ENCODE peak calls at places on chromosome 7, in ten cellular contexts. V, H, E, T, B, R, S, K, U and I are unnamed samples.

GRCh38 chr7:122532406-122533269 is 166.3 kb downstream of the RNF133 start:
- DNase-seq in V (peak; percentile 12), H (no peak), E (no peak), T (no peak), B (no peak), R (no peak), S (no peak), K (no peak), U (no peak), I (peak; percentile 32)

GRCh38 chr7:28706607-28707006 is 251.5 kb downstream of the TRIL start:
- DNase-seq in V (no peak), H (no peak), E (no peak), T (no peak), B (no peak), R (no peak), S (no peak), K (no peak), U (no peak), I (no peak)

GRCh38 chr7:105773030-105773460 is 103.4 kb downstream of the ATXN7L1 start:
- DNase-seq in V (no peak), H (no peak), E (no peak), T (no peak), B (no peak), R (no peak), S (no peak), K (no peak), U (no peak), I (no peak)

GRCh38 chr7:105621617-105622016 is 40.3 kb upstream of the EFCAB10 start:
- DNase-seq in V (no peak), H (peak; percentile 85), E (peak; percentile 58), T (no peak), B (no peak), R (no peak), S (peak; percentile 37), K (no peak), U (no peak), I (peak; percentile 33)

GRCh38 chr7:110623436-110623835 is 467.5 kb upstream of the LRRN3 start:
- DNase-seq in V (no peak), H (no peak), E (no peak), T (no peak), B (no peak), R (no peak), S (no peak), K (no peak), U (no peak), I (no peak)

GRCh38 chr7:96014617-96015016 is 242.3 kb downstream of the DYNC1I1 start:
- DNase-seq in V (no peak), H (no peak), E (no peak), T (no peak), B (no peak), R (no peak), S (no peak), K (no peak), U (no peak), I (no peak)

GRCh38 chr7:1675673-1676549 is 5.8 kb downstream of the ELFN1 start:
- DNase-seq in V (no peak), H (peak; percentile 80), E (no peak), T (peak; percentile 2), B (no peak), R (no peak), S (no peak), K (no peak), U (no peak), I (no peak)

GRCh38 chr7:71244023-71244422 is 112.1 kb downstream of the GALNT17 start:
- DNase-seq in V (no peak), H (no peak), E (no peak), T (no peak), B (no peak), R (no peak), S (no peak), K (no peak), U (no peak), I (no peak)

GRCh38 chr7:92834661-92835139 is 1.7 kb downstream of the CDK6 start:
- DNase-seq in V (peak; percentile 18), H (no peak), E (peak; percentile 20), T (no peak), B (no peak), R (no peak), S (no peak), K (no peak), U (no peak), I (no peak)

GRCh38 chr7:375491-375821 is 85.5 kb downstream of the FOXL3 start:
- DNase-seq in V (no peak), H (peak; percentile 79), E (no peak), T (no peak), B (no peak), R (peak; percentile 0), S (no peak), K (no peak), U (no peak), I (no peak)

GRCh38 chr7:5491251-5492044 is 67.8 kb upstream of the TNRC18 start:
- DNase-seq in V (no peak), H (no peak), E (peak; percentile 50), T (no peak), B (no peak), R (no peak), S (no peak), K (no peak), U (no peak), I (no peak)

GRCh38 chr7:120813089-120813488 is 44.9 kb downstream of the TSPAN12 start:
- DNase-seq in V (no peak), H (no peak), E (no peak), T (no peak), B (no peak), R (no peak), S (no peak), K (no peak), U (no peak), I (no peak)

GRCh38 chr7:38335123-38335489 is 61.7 kb upstream of the TARP start:
- DNase-seq in V (no peak), H (no peak), E (no peak), T (no peak), B (no peak), R (no peak), S (no peak), K (no peak), U (no peak), I (no peak)

GRCh38 chr7:69597278-69598076 is 798 bp upstream of the AUTS2 start:
- DNase-seq in V (peak; percentile 4), H (peak; percentile 85), E (peak; percentile 57), T (no peak), B (no peak), R (no peak), S (no peak), K (peak; percentile 48), U (no peak), I (no peak)

GRCh38 chr7:127844707-127845331 is 186.4 kb downstream of the LRRC4 start:
- DNase-seq in V (peak; percentile 75), H (no peak), E (peak; percentile 18), T (no peak), B (no peak), R (no peak), S (no peak), K (no peak), U (no peak), I (peak; percentile 59)

GRCh38 chr7:29146888-29147609 is 712 bp upstream of the CPVL start:
- DNase-seq in V (no peak), H (no peak), E (peak; percentile 23), T (no peak), B (no peak), R (no peak), S (no peak), K (no peak), U (no peak), I (peak; percentile 6)

GRCh38 chr7:151795168-151795754 is 81.7 kb downstream of the PRKAG2 start:
- DNase-seq in V (peak; percentile 18), H (peak; percentile 72), E (no peak), T (peak; percentile 32), B (no peak), R (peak; percentile 76), S (no peak), K (no peak), U (peak; percentile 10), I (no peak)

GRCh38 chr7:38027884-38028455 is 107.5 kb downstream of the EPDR1 start:
- DNase-seq in V (no peak), H (no peak), E (no peak), T (no peak), B (no peak), R (no peak), S (no peak), K (no peak), U (no peak), I (peak; percentile 27)

GRCh38 chr7:129295015-129295423 is 70.2 kb downstream of the AHCYL2 start:
- DNase-seq in V (peak; percentile 84), H (no peak), E (no peak), T (no peak), B (no peak), R (no peak), S (peak; percentile 49), K (no peak), U (no peak), I (peak; percentile 86)

GRCh38 chr7:12954374-12954773 is 266.9 kb downstream of the ARL4A start:
- DNase-seq in V (no peak), H (no peak), E (no peak), T (no peak), B (no peak), R (no peak), S (no peak), K (no peak), U (no peak), I (no peak)

GRCh38 chr7:27184342-27185012 is 555 bp downstream of the HOXA11 start:
- DNase-seq in V (peak; percentile 21), H (peak; percentile 83), E (no peak), T (no peak), B (no peak), R (no peak), S (peak; percentile 8), K (no peak), U (no peak), I (peak; percentile 44)

GRCh38 chr7:47634273-47634672 is 52.4 kb upstream of the TNS3 start:
- DNase-seq in V (peak; percentile 76), H (no peak), E (no peak), T (no peak), B (no peak), R (no peak), S (no peak), K (no peak), U (no peak), I (no peak)

GRCh38 chr7:86904949-86905834 is 154.3 kb downstream of the ELAPOR2 start:
- DNase-seq in V (peak; percentile 41), H (no peak), E (no peak), T (no peak), B (no peak), R (no peak), S (peak; percentile 11), K (peak; percentile 13), U (no peak), I (peak; percentile 45)

GRCh38 chr7:30168800-30169584 is 34.2 kb downstream of the MTURN start:
- DNase-seq in V (peak; percentile 82), H (no peak), E (no peak), T (no peak), B (no peak), R (no peak), S (peak; percentile 91), K (no peak), U (no peak), I (peak; percentile 97)

GRCh38 chr7:40986351-40986873 is 716.5 kb downstream of the INHBA start:
- DNase-seq in V (peak; percentile 93), H (no peak), E (no peak), T (no peak), B (no peak), R (no peak), S (peak; percentile 66), K (no peak), U (no peak), I (peak; percentile 99)

GRCh38 chr7:140674356-140674800 is 1.6 kb downstream of the ADCK2 start:
- DNase-seq in V (no peak), H (peak; percentile 64), E (no peak), T (no peak), B (no peak), R (no peak), S (no peak), K (peak; percentile 92), U (no peak), I (no peak)

GRCh38 chr7:133961724-133962123 is 165.4 kb upstream of the LRGUK start:
- DNase-seq in V (no peak), H (no peak), E (no peak), T (no peak), B (no peak), R (no peak), S (no peak), K (no peak), U (no peak), I (no peak)

GRCh38 chr7:2012981-2013380 is 219.8 kb downstream of the MAD1L1 start:
- DNase-seq in V (peak; percentile 54), H (peak; percentile 86), E (peak; percentile 65), T (no peak), B (no peak), R (peak; percentile 0), S (peak; percentile 42), K (no peak), U (no peak), I (peak; percentile 35)